ENCODE peak calls at places on chromosomes 16 and 17, in six cellular contexts. B is iris pigment epithelial cell; X is foreskin fibroblast; C is dorsolateral prefrontal cortex; R is CD4-positive, alpha-beta memory T cell; F is psoas muscle. S is an unnamed sample.
A peak's percentile ranks its signal among the peaks of the same experiment; 100 is the strongest.

GRCh38 chr16:71311553-71312158 is 22.5 kb upstream of the CMTR2 start:
- DNase-seq in B (peak; percentile 4), X (peak; percentile 29), C (no peak), R (no peak), F (no peak), S (no peak)

GRCh38 chr16:78163772-78164391 is 64.4 kb downstream of the WWOX start:
- DNase-seq in B (no peak), X (no peak), C (no peak), R (no peak), F (no peak), S (peak; percentile 22)

GRCh38 chr17:58889928-58890327 is 134.3 kb downstream of the PPM1E start:
- DNase-seq in B (no peak), X (no peak), C (no peak), R (no peak), F (no peak), S (no peak)

GRCh38 chr17:80212962-80213650 is 7.0 kb downstream of the SGSH start:
- DNase-seq in B (no peak), X (no peak), C (no peak), R (no peak), F (no peak), S (no peak)

GRCh38 chr17:11285946-11286345 is 44.9 kb downstream of the SHISA6 start:
- DNase-seq in B (no peak), X (no peak), C (no peak), R (no peak), F (no peak), S (no peak)

GRCh38 chr17:56648341-56648740 is 54.8 kb downstream of the NOG start:
- DNase-seq in B (no peak), X (no peak), C (no peak), R (no peak), F (no peak), S (no peak)

GRCh38 chr17:82642022-82642421 is 6.2 kb downstream of the WDR45B start:
- DNase-seq in B (no peak), X (no peak), C (no peak), R (no peak), F (no peak), S (no peak)

GRCh38 chr17:10155334-10156081 is 42.9 kb downstream of the GAS7 start:
- DNase-seq in B (no peak), X (peak; percentile 37), C (no peak), R (no peak), F (no peak), S (no peak)

GRCh38 chr17:57261084-57261461 is 4.8 kb downstream of the MSI2 start:
- DNase-seq in B (peak; percentile 54), X (no peak), C (no peak), R (no peak), F (no peak), S (no peak)

GRCh38 chr16:88475037-88475436 is 22.0 kb downstream of the ZFPM1 start:
- DNase-seq in B (no peak), X (no peak), C (no peak), R (no peak), F (no peak), S (no peak)

GRCh38 chr16:72198021-72198420 is 26.1 kb upstream of the PMFBP1 start:
- DNase-seq in B (peak; percentile 94), X (peak; percentile 96), C (peak; percentile 79), R (no peak), F (no peak), S (peak; percentile 96)

GRCh38 chr16:56779956-56780355 is 50.0 kb downstream of the NUP93 start:
- DNase-seq in B (no peak), X (no peak), C (no peak), R (no peak), F (no peak), S (no peak)

GRCh38 chr16:23026777-23027362 is 122.4 kb downstream of the USP31 start:
- DNase-seq in B (peak; percentile 20), X (peak; percentile 67), C (no peak), R (no peak), F (no peak), S (peak; percentile 8)

GRCh38 chr17:82018152-82019041 is 4.3 kb downstream of the CENPX start:
- DNase-seq in B (no peak), X (no peak), C (no peak), R (no peak), F (no peak), S (no peak)

GRCh38 chr16:65832679-65833078 is 533.8 kb upstream of the CDH5 start:
- DNase-seq in B (no peak), X (no peak), C (no peak), R (no peak), F (no peak), S (no peak)

GRCh38 chr16:56932588-56933265 is 785 bp downstream of the HERPUD1 start:
- DNase-seq in B (peak; percentile 84), X (peak; percentile 80), C (peak; percentile 77), R (peak; percentile 26), F (peak; percentile 89), S (peak; percentile 55)

GRCh38 chr16:1870365-1871082 is 1.4 kb downstream of the MEIOB start:
- DNase-seq in B (peak; percentile 88), X (peak; percentile 77), C (no peak), R (no peak), F (no peak), S (peak; percentile 80)

GRCh38 chr16:67922740-67923139 is 8.9 kb downstream of the CTRL start:
- DNase-seq in B (no peak), X (no peak), C (no peak), R (no peak), F (no peak), S (no peak)

GRCh38 chr17:6104956-6105355 is 34.8 kb downstream of the WSCD1 start:
- DNase-seq in B (no peak), X (no peak), C (no peak), R (no peak), F (no peak), S (no peak)

S was measured in brain microvascular endothelial cell.